ENCODE peak calls at places on chromosomes 11 and 22, in seven cellular contexts. K is GM12865, C is AG04450, M is pancreas, W is choroid plexus epithelial cell, Q is GM23338, X is psoas muscle. A is an unnamed sample.

GRCh38 chr11:131999084-131999483 is 628.7 kb downstream of the NTM start:
- DNase-seq in K (no peak), C (no peak), M (no peak), W (peak), Q (peak), X (no peak), A (no peak)

GRCh38 chr11:2524446-2525165 is 79.8 kb downstream of the KCNQ1 start:
- DNase-seq in K (no peak), C (no peak), M (peak), W (no peak), Q (no peak), X (peak), A (no peak)

GRCh38 chr22:47196881-47197701 is 434.6 kb downstream of the TBC1D22A start:
- DNase-seq in K (no peak), C (no peak), M (no peak), W (no peak), Q (no peak), X (no peak), A (no peak)

GRCh38 chr11:119683783-119684182 is 45.2 kb downstream of the NECTIN1 start:
- DNase-seq in K (no peak), C (no peak), M (peak), W (no peak), Q (no peak), X (no peak), A (no peak)

GRCh38 chr11:61334434-61335354 is 1.7 kb downstream of the TKFC start:
- DNase-seq in K (no peak), C (no peak), M (no peak), W (peak), Q (no peak), X (no peak), A (no peak)

GRCh38 chr11:94706211-94706610 is 61.9 kb upstream of the AMOTL1 start:
- DNase-seq in K (no peak), C (no peak), M (no peak), W (no peak), Q (no peak), X (no peak), A (no peak)

GRCh38 chr11:76025068-76025467 is 181.2 kb downstream of the WNT11 start:
- DNase-seq in K (peak), C (peak), M (no peak), W (peak), Q (no peak), X (no peak), A (no peak)

GRCh38 chr11:116072133-116072532 is 567.9 kb upstream of the CADM1 start:
- DNase-seq in K (no peak), C (no peak), M (no peak), W (no peak), Q (peak), X (no peak), A (no peak)

GRCh38 chr11:123973816-123974215 is 3.8 kb downstream of the OR10S1 start:
- DNase-seq in K (no peak), C (no peak), M (no peak), W (peak), Q (no peak), X (no peak), A (no peak)

GRCh38 chr11:45692808-45693453 is 27.5 kb upstream of the CHST1 start:
- DNase-seq in K (no peak), C (no peak), M (no peak), W (no peak), Q (no peak), X (no peak), A (no peak)

GRCh38 chr11:20015101-20015500 is 145.2 kb downstream of the DBX1 start:
- DNase-seq in K (no peak), C (no peak), M (no peak), W (no peak), Q (no peak), X (no peak), A (no peak)

GRCh38 chr11:117265745-117266144 is 25.4 kb upstream of the BACE1-AS start:
- DNase-seq in K (no peak), C (no peak), M (no peak), W (no peak), Q (no peak), X (no peak), A (no peak)

GRCh38 chr22:43852605-43853327 is 9.5 kb downstream of the SULT4A1 start:
- DNase-seq in K (no peak), C (no peak), M (peak), W (no peak), Q (no peak), X (no peak), A (no peak)

GRCh38 chr11:2217211-2218081 is 45.8 kb upstream of the TH start:
- DNase-seq in K (no peak), C (no peak), M (no peak), W (no peak), Q (no peak), X (no peak), A (no peak)

GRCh38 chr11:9662273-9662672 is 1.6 kb upstream of the SWAP70 start:
- DNase-seq in K (peak), C (no peak), M (no peak), W (peak), Q (no peak), X (no peak), A (no peak)

GRCh38 chr11:128733440-128734115 is 39.7 kb downstream of the FLI1 start:
- DNase-seq in K (peak), C (no peak), M (no peak), W (peak), Q (peak), X (no peak), A (no peak)

GRCh38 chr11:134939905-134940304 is 527.9 kb upstream of the B3GAT1 start:
- DNase-seq in K (no peak), C (no peak), M (no peak), W (peak), Q (no peak), X (no peak), A (no peak)

GRCh38 chr11:5564259-5565019 is 16.1 kb upstream of the OR52H1 start:
- DNase-seq in K (no peak), C (no peak), M (no peak), W (peak), Q (no peak), X (no peak), A (no peak)

GRCh38 chr11:22555901-22556300 is 69.7 kb downstream of the FANCF start:
- DNase-seq in K (no peak), C (no peak), M (no peak), W (no peak), Q (no peak), X (no peak), A (no peak)

GRCh38 chr11:69317401-69318092 is 23.6 kb downstream of the MYEOV start:
- DNase-seq in K (no peak), C (no peak), M (no peak), W (peak), Q (no peak), X (no peak), A (no peak)

GRCh38 chr22:32754413-32755041 is 47.0 kb upstream of the TIMP3 start:
- DNase-seq in K (no peak), C (no peak), M (no peak), W (peak), Q (no peak), X (peak), A (no peak)

GRCh38 chr22:44309137-44309536 is 3.6 kb downstream of the SHISAL1 start:
- DNase-seq in K (peak), C (peak), M (peak), W (peak), Q (no peak), X (peak), A (peak)

GRCh38 chr11:78037056-78037455 is 14.0 kb upstream of the KCTD14 start:
- DNase-seq in K (no peak), C (no peak), M (peak), W (no peak), Q (no peak), X (no peak), A (peak)

GRCh38 chr11:8671242-8671641 is 11.2 kb downstream of the TRIM66 start:
- DNase-seq in K (no peak), C (peak), M (no peak), W (peak), Q (peak), X (peak), A (no peak)

GRCh38 chr22:39351689-39352214 is 2.0 kb downstream of the SYNGR1 start:
- DNase-seq in K (peak), C (no peak), M (no peak), W (peak), Q (peak), X (no peak), A (no peak)

GRCh38 chr11:8768625-8769333 is 86.2 kb downstream of the RPL27A start:
- DNase-seq in K (no peak), C (no peak), M (peak), W (peak), Q (no peak), X (peak), A (peak)

GRCh38 chr11:48683226-48683720 is 194.7 kb downstream of the OR4A47 start:
- DNase-seq in K (no peak), C (no peak), M (no peak), W (no peak), Q (no peak), X (no peak), A (no peak)

GRCh38 chr22:42892571-42893316 is 35.7 kb upstream of the ARFGAP3 start:
- DNase-seq in K (peak), C (no peak), M (peak), W (no peak), Q (no peak), X (no peak), A (no peak)

A was measured in lung.